ENCODE peak calls at places on chromosomes 2 and 18, in four cellular contexts. X is psoas muscle; V is osteoblast; Q is effector memory CD4-positive, alpha-beta T cell. H is an unnamed sample. For H3K4me1, the result is how much of the 10 kb centered on the place peaks cover.

GRCh38 chr2:165687376-165687775 is 106.7 kb downstream of the GALNT3 start:
- DNase-seq in X (no peak), V (no peak), Q (no peak), H (no peak)

GRCh38 chr2:3285901-3286645 is 91.5 kb downstream of the EIPR1 start:
- DNase-seq in X (no peak), V (peak), Q (no peak), H (no peak)

GRCh38 chr2:188114014-188114413 is 177.7 kb upstream of the GULP1 start:
- DNase-seq in X (no peak), V (no peak), Q (no peak), H (no peak)

GRCh38 chr2:102048465-102048864 is 56.7 kb downstream of the IL1R2 start:
- DNase-seq in X (peak), V (no peak), Q (no peak), H (no peak)

GRCh38 chr2:233235977-233236376 is 15.5 kb upstream of the ATG16L1 start:
- DNase-seq in X (no peak), V (no peak), Q (no peak), H (no peak)

GRCh38 chr2:151733781-151734672 is at the start of gene NEB:
- DNase-seq in X (peak), V (no peak), Q (no peak), H (no peak)

GRCh38 chr2:65403529-65403915 is 28.9 kb downstream of the SPRED2 start:
- DNase-seq in X (no peak), V (no peak), Q (no peak), H (no peak)

GRCh38 chr2:77005522-77005921 is 516.7 kb downstream of the LRRTM4 start:
- DNase-seq in X (no peak), V (no peak), Q (no peak), H (no peak)

GRCh38 chr2:102618452-102619413 is 620 bp upstream of the SLC9A2 start:
- DNase-seq in X (no peak), V (peak), Q (no peak), H (peak)

GRCh38 chr2:126187665-126188064 is 468.3 kb upstream of the GYPC start:
- DNase-seq in X (no peak), V (no peak), Q (no peak), H (no peak)

GRCh38 chr18:23563377-23564043 is 22.8 kb downstream of the NPC1 start:
- DNase-seq in X (no peak), V (peak), Q (no peak), H (no peak)

GRCh38 chr2:17765423-17765822 is 11.5 kb downstream of the GEN1 start:
- DNase-seq in X (no peak), V (no peak), Q (no peak), H (no peak)

GRCh38 chr2:222576390-222577081 is 79.4 kb downstream of the FARSB start:
- DNase-seq in X (no peak), V (no peak), Q (no peak), H (peak)

GRCh38 chr2:203338322-203338721 is 10.1 kb downstream of the ABI2 start:
- DNase-seq in X (no peak), V (no peak), Q (no peak), H (no peak)

GRCh38 chr2:29012211-29012681 is 31.1 kb downstream of the TOGARAM2 start:
- DNase-seq in X (peak), V (peak), Q (peak), H (peak)

GRCh38 chr18:13620818-13621445 is 105.4 kb downstream of the FAM210A start:
- DNase-seq in X (no peak), V (no peak), Q (no peak), H (no peak)

GRCh38 chr2:176854878-176855277 is 357.7 kb upstream of the HNRNPA3 start:
- DNase-seq in X (no peak), V (no peak), Q (no peak), H (no peak)

DNA sequence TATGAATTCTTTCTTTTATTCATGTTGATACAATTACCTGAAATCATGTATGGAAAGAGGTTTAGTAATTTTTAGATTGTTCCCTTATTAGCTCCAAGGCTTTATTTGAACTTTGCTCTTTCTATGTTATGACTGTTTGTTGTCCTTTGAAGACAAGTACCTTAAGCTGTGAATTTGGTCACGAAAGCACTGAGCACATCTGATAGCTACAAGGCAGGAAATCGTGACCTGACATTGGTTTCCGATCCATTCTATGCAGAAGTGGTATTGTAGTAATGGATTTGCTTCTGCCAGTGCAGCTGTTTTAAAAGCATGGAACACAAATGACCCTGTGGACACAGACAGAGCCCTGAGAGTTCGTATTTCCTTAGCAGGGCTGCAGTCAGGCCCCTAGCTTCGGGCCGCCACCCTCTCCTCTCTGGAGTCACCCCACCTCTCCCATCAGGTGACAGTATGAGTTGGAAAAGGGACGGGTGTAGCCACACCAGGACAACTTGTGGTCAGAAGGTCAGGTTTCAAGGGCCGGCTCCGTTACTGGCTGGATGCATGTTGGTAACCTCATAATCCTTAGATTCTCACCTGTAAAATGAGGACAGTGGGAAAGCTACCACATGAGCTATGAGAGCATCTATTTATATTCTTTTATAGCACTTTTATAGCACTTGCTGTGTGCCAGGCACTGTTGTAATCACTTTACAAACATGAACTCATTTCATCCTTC is 70.1 kb downstream of the SPATS2L start:
- DNase-seq in X (peak), V (no peak), Q (no peak), H (peak)
- H3K4me1 ChIP-seq in X (under half), V (half or more), Q (under half), H (half or more)

GRCh38 chr2:241701155-241701404 is 759 bp upstream of the ING5 start:
- DNase-seq in X (no peak), V (no peak), Q (no peak), H (no peak)
- H3K4me3 ChIP-seq in X (peak), V (peak), Q (peak), H (peak)

DNA sequence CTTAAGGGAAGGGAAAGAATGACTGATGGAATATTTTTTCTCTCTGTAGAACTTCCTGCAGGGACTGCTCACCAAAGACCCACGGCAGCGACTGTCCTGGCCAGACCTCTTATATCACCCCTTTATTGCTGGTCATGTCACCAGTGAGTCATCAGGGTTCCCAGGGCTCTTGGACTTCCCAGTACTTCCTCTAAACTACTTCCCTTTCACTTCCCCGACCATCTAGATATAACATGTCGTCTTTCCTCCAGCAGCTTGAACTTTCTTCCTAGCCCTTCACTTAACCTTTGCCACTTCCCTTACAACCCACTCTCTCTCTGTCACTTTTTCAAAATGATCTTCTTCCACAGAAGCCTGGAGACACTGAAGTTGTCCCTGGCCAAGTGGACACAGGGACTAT is 7.2 kb downstream of the STK36 start:
- DNase-seq in X (no peak), V (no peak), Q (no peak), H (no peak)
- H3K4me1 ChIP-seq in X (under half), V (under half), Q (under half), H (under half)

GRCh38 chr2:66691199-66691975 is 256.5 kb downstream of the MEIS1 start:
- DNase-seq in X (no peak), V (no peak), Q (no peak), H (no peak)
- H3K4me3 ChIP-seq in X (no peak), V (no peak), Q (no peak), H (no peak)

DNA sequence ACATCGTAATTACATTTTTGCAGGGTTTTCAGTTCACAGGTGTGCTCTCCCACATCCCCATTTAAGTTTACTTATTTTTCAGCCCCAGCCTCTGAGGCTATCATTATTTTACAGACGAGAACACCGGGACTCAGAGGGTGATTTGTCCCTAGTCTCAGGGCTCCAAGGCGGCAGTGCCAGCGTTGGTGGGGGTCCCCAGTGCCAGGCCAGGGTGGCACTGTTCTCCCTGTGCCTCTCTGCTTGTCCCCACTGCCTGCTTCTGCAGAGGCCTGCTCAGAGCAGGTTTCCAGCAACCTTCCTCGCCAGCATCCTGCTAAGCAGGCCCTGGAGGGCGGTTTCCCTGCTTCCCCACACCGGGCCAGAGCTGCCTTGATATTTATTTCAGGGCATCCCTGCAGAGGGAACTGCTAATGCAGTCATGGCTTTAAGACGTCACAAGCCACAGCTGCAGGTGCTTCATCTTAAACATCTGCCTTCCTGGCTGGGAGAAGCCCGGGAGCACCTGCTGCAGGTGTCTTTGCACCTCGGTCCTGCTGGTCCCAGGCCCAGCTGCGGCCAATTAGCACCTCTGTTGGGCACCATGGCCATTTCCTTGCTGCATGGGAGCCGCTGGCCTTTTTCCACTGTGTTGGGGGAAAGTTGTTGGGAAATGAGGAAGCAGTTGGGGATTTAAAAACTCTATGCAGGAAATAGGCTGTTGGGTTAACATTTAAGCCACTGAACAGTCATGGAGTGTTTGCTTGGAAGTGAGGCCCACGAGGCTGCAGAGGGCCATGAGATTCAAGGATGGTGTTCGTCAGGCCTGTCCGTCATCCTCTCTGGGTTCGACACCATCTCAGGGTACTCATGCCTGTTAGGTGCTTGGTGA is 22.8 kb downstream of the HPCAL1 start:
- DNase-seq in X (peak), V (no peak), Q (no peak), H (peak)
- H3K4me1 ChIP-seq in X (under half), V (under half), Q (under half), H (under half)

DNA sequence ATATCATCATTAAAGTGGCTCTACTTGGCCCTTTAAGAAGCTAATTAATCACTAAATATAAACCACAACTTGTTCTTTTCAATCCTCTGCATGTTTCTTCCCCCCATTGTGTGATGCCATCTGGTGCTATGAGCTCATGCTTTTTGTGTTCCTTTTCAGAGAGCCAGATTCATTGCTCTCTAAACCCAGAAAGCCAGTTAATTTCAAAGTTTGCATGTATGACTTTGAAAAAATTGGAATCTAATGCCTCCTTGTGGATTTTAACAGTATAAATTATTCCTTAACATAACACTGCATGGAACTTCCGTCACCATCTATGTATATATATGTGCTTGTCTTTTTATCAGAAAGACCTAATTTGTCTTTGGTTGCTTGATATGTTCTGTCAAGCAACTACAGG is 31.1 kb downstream of the TMEM178A start:
- DNase-seq in X (no peak), V (peak), Q (no peak), H (no peak)
- H3K4me3 ChIP-seq in X (no peak), V (no peak), Q (no peak), H (no peak)

DNA sequence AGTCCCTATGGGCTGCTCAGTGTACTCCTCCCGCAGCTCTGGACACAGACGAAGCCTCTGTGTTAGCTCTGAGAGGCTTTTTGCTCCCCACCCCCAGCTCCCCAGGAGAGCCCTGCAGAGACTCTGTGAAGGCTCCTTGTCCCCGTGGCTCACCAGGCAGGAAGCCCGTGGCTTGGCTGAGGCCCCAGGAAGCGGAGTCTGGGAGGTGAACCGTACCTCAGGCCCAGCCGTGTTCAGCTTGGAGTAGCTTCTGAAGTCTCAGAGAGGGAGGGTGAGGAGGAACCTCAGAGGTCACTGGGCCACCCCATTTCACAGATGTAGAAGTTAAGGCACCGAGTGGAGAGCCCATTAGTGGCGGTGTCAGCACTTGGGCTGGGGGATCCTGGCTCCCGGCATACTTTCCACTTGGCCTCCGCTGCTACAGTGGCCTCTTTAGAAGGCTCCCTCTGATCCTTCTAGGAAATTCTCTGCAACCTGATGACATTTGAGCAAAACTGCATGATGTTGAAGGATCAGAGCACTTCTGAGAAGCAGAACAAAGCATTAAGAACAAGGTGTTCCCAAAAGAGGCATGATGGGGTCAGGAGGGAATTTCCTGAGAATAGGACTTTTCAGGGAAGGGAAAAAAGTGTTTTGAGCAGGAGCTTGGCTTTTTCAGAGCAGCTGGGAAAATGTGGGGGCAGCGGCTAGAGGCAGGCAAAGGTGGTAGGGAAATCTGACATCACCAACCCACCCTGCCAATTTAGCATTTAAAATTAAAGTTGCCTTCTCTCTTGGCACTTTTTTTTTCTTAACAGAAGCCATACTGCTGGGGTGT is 79.1 kb downstream of the MCFD2 start:
- DNase-seq in X (no peak), V (no peak), Q (no peak), H (no peak)
- H3K4me1 ChIP-seq in X (under half), V (under half), Q (under half), H (under half)

GRCh38 chr18:5542393-5543035 is 1.3 kb downstream of the EPB41L3 start:
- DNase-seq in X (peak), V (no peak), Q (no peak), H (peak)
- H3K4me3 ChIP-seq in X (peak), V (no peak), Q (no peak), H (no peak)

DNA sequence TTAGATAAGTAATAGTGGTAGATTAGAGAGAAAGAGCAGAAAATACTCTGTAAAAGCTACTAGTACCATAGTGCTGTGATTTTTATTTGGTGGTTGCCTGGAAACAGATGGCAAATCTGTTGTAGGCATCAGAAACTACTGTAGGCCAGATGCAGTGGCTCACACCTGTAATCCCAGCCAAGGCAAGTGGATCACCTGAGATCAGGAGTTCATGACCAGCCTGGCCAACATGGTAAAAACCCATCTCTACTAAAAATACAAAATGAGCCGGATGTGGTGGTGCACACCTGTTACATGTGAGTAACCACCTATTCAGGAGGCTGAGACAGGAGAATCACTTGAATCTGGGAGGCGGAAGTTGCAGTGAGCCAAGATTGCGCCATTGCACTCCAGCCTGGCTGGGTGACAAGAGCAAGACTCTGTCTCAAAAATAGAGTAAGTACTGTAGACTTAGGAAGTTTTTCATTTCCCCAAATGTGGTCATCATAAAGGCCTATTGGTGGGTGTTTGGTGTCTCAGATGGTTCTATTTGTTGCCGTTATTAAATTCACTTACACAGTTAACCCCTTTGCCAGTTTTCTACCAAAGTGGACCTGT is 79.6 kb downstream of the SPTBN1 start:
- DNase-seq in X (peak), V (no peak), Q (no peak), H (no peak)
- H3K4me1 ChIP-seq in X (under half), V (under half), Q (under half), H (under half)

H was measured in mucosa of descending colon.